ENCODE peak calls at places on chromosomes 2 and 18, in ten cellular contexts. H is HT1080; A is Calu3; E is neural progenitor cell; Y is brain microvascular endothelial cell; U is stimulated activated CD8-positive, alpha-beta memory T cell treated with anti-CD3 and anti-CD28 coated beads, Interleukin-15, amount 100 ng/mL, for 24 hours; B is WERI-Rb-1; X is ELF-1; T is foreskin melanocyte; K is GM12891. O is an unnamed sample.

GRCh38 chr2:230774348-230774951 is 61.8 kb downstream of the CAB39 start:
- DNase-seq in H (peak), A (no peak), E (no peak), Y (peak), U (no peak), B (no peak), X (no peak), T (peak), K (no peak), O (no peak)

GRCh38 chr2:35410431-35411061 is 945.0 kb upstream of the CRIM1 start:
- DNase-seq in H (peak), A (peak), E (peak), Y (peak), U (peak), B (peak), X (peak), T (peak), K (peak), O (peak)

GRCh38 chr18:48680871-48681270 is 142.0 kb downstream of the CTIF start:
- DNase-seq in H (no peak), A (no peak), E (peak), Y (no peak), U (no peak), B (no peak), X (peak), T (no peak), K (no peak), O (peak)

GRCh38 chr2:54422072-54422581 is 34.0 kb upstream of the SPTBN1 start:
- DNase-seq in H (no peak), A (no peak), E (no peak), Y (no peak), U (no peak), B (no peak), X (no peak), T (no peak), K (no peak), O (no peak)

GRCh38 chr18:26190506-26190905 is 35.7 kb upstream of the TAF4B start:
- DNase-seq in H (peak), A (no peak), E (no peak), Y (no peak), U (no peak), B (no peak), X (no peak), T (no peak), K (no peak), O (no peak)

GRCh38 chr2:239945751-239946569 is 79.2 kb downstream of the NDUFA10 start:
- DNase-seq in H (no peak), A (no peak), E (no peak), Y (no peak), U (no peak), B (no peak), X (no peak), T (no peak), K (no peak), O (peak)

GRCh38 chr18:61765097-61765496 is 127.7 kb downstream of the RNF152 start:
- DNase-seq in H (peak), A (no peak), E (peak), Y (peak), U (no peak), B (no peak), X (peak), T (no peak), K (no peak), O (no peak)

GRCh38 chr2:43070676-43071491 is 155.5 kb downstream of the ZFP36L2 start:
- DNase-seq in H (no peak), A (no peak), E (peak), Y (no peak), U (no peak), B (no peak), X (no peak), T (no peak), K (no peak), O (no peak)

GRCh38 chr2:19899853-19900525 is 1.8 kb downstream of the TTC32 start:
- DNase-seq in H (no peak), A (no peak), E (no peak), Y (no peak), U (no peak), B (no peak), X (no peak), T (no peak), K (no peak), O (no peak)

GRCh38 chr2:238912916-238913875 is 65.3 kb downstream of the TWIST2 start:
- DNase-seq in H (no peak), A (no peak), E (no peak), Y (no peak), U (no peak), B (no peak), X (no peak), T (no peak), K (no peak), O (no peak)

GRCh38 chr2:89775885-89776284 is 1084.4 kb downstream of the RPIA start:
- DNase-seq in H (no peak), A (no peak), E (no peak), Y (no peak), U (no peak), B (no peak), X (no peak), T (no peak), K (no peak), O (no peak)

GRCh38 chr2:170660406-170660805 is 54.7 kb upstream of the SP5 start:
- DNase-seq in H (no peak), A (no peak), E (no peak), Y (peak), U (no peak), B (no peak), X (no peak), T (no peak), K (no peak), O (no peak)

GRCh38 chr2:205496370-205496769 is 185.9 kb upstream of the NRP2 start:
- DNase-seq in H (no peak), A (no peak), E (no peak), Y (no peak), U (no peak), B (no peak), X (no peak), T (no peak), K (no peak), O (no peak)

GRCh38 chr2:109447251-109447661 is 166.5 kb downstream of the SEPTIN10 start:
- DNase-seq in H (peak), A (no peak), E (peak), Y (peak), U (no peak), B (peak), X (no peak), T (no peak), K (no peak), O (no peak)

GRCh38 chr2:100818003-100818605 is 1.8 kb upstream of the NPAS2 start:
- DNase-seq in H (no peak), A (no peak), E (no peak), Y (peak), U (no peak), B (no peak), X (no peak), T (peak), K (no peak), O (no peak)

GRCh38 chr2:36587556-36587955 is 10.4 kb downstream of the FEZ2 start:
- DNase-seq in H (no peak), A (no peak), E (no peak), Y (no peak), U (no peak), B (no peak), X (no peak), T (no peak), K (no peak), O (no peak)

GRCh38 chr2:3202926-3203325 is 174.7 kb downstream of the EIPR1 start:
- DNase-seq in H (no peak), A (no peak), E (no peak), Y (no peak), U (no peak), B (no peak), X (no peak), T (no peak), K (no peak), O (no peak)